ENCODE peak calls at places on chromosomes 4 and X, in nine cellular contexts. V is GM23338; P is GM12891; T is GM12865; X is endothelial cell; F is T-cell; Q is iris pigment epithelial cell; J is stimulated activated effector memory CD8-positive, alpha-beta T cell treated with anti-CD3 and anti-CD28 coated beads, Interleukin-12 subunit alpha, Interleukin-12 subunit beta, amount 100 ng/mL, for 72 hours; S is NCI-H345. W is an unnamed sample.
A peak's percentile ranks its signal among the peaks of the same experiment; 100 is the strongest.

GRCh38 chrX:9786839-9787635 is 808 bp downstream of the SHROOM2 start:
- DNase-seq in V (peak; percentile 37), P (no peak), T (no peak), X (peak; percentile 33), F (no peak), Q (no peak), J (no peak), S (peak; percentile 31), W (no peak)

GRCh38 chrX:7941390-7942042 is 14.3 kb upstream of the PNPLA4 start:
- DNase-seq in V (peak; percentile 37), P (no peak), T (peak; percentile 16), X (peak; percentile 9), F (no peak), Q (peak; percentile 23), J (no peak), S (peak; percentile 5), W (no peak)

GRCh38 chr4:21347142-21347541 is 601.4 kb downstream of the KCNIP4 start:
- DNase-seq in V (no peak), P (no peak), T (no peak), X (no peak), F (no peak), Q (no peak), J (no peak), S (no peak), W (no peak)

GRCh38 chr4:37648084-37648817 is 37.9 kb downstream of the RELL1 start:
- DNase-seq in V (no peak), P (no peak), T (no peak), X (no peak), F (no peak), Q (peak; percentile 98), J (no peak), S (no peak), W (no peak)

GRCh38 chr4:76738081-76738931 is 159.6 kb downstream of the SOWAHB start:
- DNase-seq in V (no peak), P (no peak), T (peak; percentile 46), X (no peak), F (no peak), Q (peak; percentile 65), J (no peak), S (no peak), W (no peak)

GRCh38 chr4:154142664-154143063 is 348.9 kb downstream of the DCHS2 start:
- DNase-seq in V (no peak), P (no peak), T (no peak), X (no peak), F (no peak), Q (no peak), J (no peak), S (no peak), W (no peak)

GRCh38 chrX:111568356-111568755 is 56.9 kb downstream of the SERTM2 start:
- DNase-seq in V (peak; percentile 63), P (no peak), T (no peak), X (peak; percentile 4), F (no peak), Q (peak; percentile 18), J (no peak), S (no peak), W (no peak)

GRCh38 chr4:15913631-15913970 is 24.9 kb downstream of the FGFBP1 start:
- DNase-seq in V (no peak), P (no peak), T (no peak), X (no peak), F (no peak), Q (peak; percentile 99), J (no peak), S (no peak), W (peak; percentile 40)

GRCh38 chr4:53854991-53855885 is 209.2 kb downstream of the CHIC2 start:
- DNase-seq in V (no peak), P (no peak), T (no peak), X (no peak), F (no peak), Q (peak; percentile 61), J (no peak), S (no peak), W (no peak)

GRCh38 chr4:184471872-184472539 is 2.3 kb downstream of the IRF2 start:
- DNase-seq in V (no peak), P (no peak), T (peak; percentile 85), X (no peak), F (no peak), Q (peak; percentile 30), J (no peak), S (peak; percentile 18), W (peak; percentile 46)

GRCh38 chr4:141448490-141448889 is 187.9 kb upstream of the IL15 start:
- DNase-seq in V (no peak), P (no peak), T (no peak), X (no peak), F (no peak), Q (peak; percentile 58), J (no peak), S (no peak), W (no peak)

GRCh38 chr4:185238261-185238681 is 28.9 kb downstream of the SNX25 start:
- DNase-seq in V (no peak), P (no peak), T (no peak), X (no peak), F (no peak), Q (peak; percentile 83), J (no peak), S (no peak), W (no peak)

GRCh38 chrX:106933538-106933961 is 13.3 kb downstream of the CLDN2 start:
- DNase-seq in V (no peak), P (no peak), T (no peak), X (no peak), F (no peak), Q (peak; percentile 34), J (no peak), S (no peak), W (no peak)

GRCh38 chrX:45715787-45716186 is 515.1 kb upstream of the DIPK2B start:
- DNase-seq in V (no peak), P (no peak), T (no peak), X (no peak), F (no peak), Q (peak; percentile 64), J (no peak), S (no peak), W (no peak)

GRCh38 chr4:75916091-75916661 is 13.9 kb upstream of the PPEF2 start:
- DNase-seq in V (peak; percentile 74), P (peak; percentile 42), T (peak; percentile 54), X (peak; percentile 44), F (no peak), Q (peak; percentile 85), J (no peak), S (no peak), W (no peak)

GRCh38 chrX:102517331-102517730 is 792 bp upstream of the TMSB15A start:
- DNase-seq in V (peak; percentile 17), P (no peak), T (no peak), X (no peak), F (no peak), Q (peak; percentile 3), J (no peak), S (peak; percentile 47), W (no peak)